ENCODE peak calls at places on chromosome 9, in seven cellular contexts. D, Y, X, V, A, N and Z are unnamed samples.

GRCh38 chr9:35791321-35791921 is at the start of gene NPR2:
- DNase-seq in A (peak), N (peak), D (peak), X (peak), Y (no peak), V (no peak), Z (no peak)

GRCh38 chr9:15936316-15936869 is 383.6 kb downstream of the CCDC171 start:
- DNase-seq in Y (no peak), N (no peak), V (no peak), D (no peak), A (peak), X (no peak), Z (no peak)

GRCh38 chr9:133844876-133845658 is 106.9 kb upstream of the SARDH start:
- DNase-seq in N (peak), Y (no peak), V (peak), A (peak), D (peak), X (no peak), Z (no peak)

GRCh38 chr9:130936285-130937117 is 2.5 kb downstream of the FIBCD1 start:
- DNase-seq in X (peak), V (no peak), Y (no peak), N (peak), D (peak), A (peak), Z (no peak)

GRCh38 chr9:113564804-113565237 is 101.3 kb downstream of the RGS3 start:
- DNase-seq in A (peak), N (no peak), D (peak), Y (no peak), V (peak), X (peak), Z (no peak)

GRCh38 chr9:137028281-137029057 is 432 bp upstream of the ABCA2 start:
- DNase-seq in A (peak), D (peak), Y (no peak), X (peak), N (peak), V (no peak), Z (no peak)

GRCh38 chr9:134005381-134005780 is 13.3 kb upstream of the VAV2 start:
- DNase-seq in V (no peak), X (no peak), N (no peak), Y (no peak), D (peak), A (no peak), Z (no peak)

GRCh38 chr9:79240774-79241173 is 331.0 kb upstream of the TLE4 start:
- DNase-seq in V (no peak), Y (no peak), D (no peak), A (no peak), X (no peak), N (no peak), Z (no peak)

GRCh38 chr9:127520941-127521918 is 69.9 kb downstream of the LRSAM1 start:
- DNase-seq in Y (no peak), X (no peak), D (peak), A (peak), N (peak), V (no peak), Z (no peak)

GRCh38 chr9:98504883-98505282 is 203.9 kb downstream of the GABBR2 start:
- DNase-seq in V (peak), D (no peak), A (no peak), Y (no peak), N (no peak), X (no peak), Z (no peak)

GRCh38 chr9:71349218-71349617 is 227.8 kb upstream of the TRPM3 start:
- DNase-seq in A (peak), X (no peak), D (no peak), V (no peak), Y (no peak), N (no peak), Z (no peak)

GRCh38 chr9:134420281-134420835 is 94.1 kb downstream of the RXRA start:
- DNase-seq in V (no peak), X (no peak), D (no peak), N (no peak), A (no peak), Y (no peak), Z (no peak)

GRCh38 chr9:127438394-127438793 is 12.8 kb downstream of the RPL12 start:
- DNase-seq in N (no peak), Y (no peak), X (no peak), A (no peak), V (no peak), D (no peak), Z (no peak)

GRCh38 chr9:137486545-137487453 is 27.7 kb upstream of the NSMF start:
- DNase-seq in N (no peak), X (no peak), A (no peak), V (no peak), Y (no peak), D (no peak), Z (no peak)

GRCh38 chr9:15755660-15756059 is 202.8 kb downstream of the CCDC171 start:
- DNase-seq in D (no peak), Y (no peak), X (no peak), A (peak), N (no peak), V (no peak), Z (no peak)

GRCh38 chr9:137416006-137416562 is 6.9 kb downstream of the EXD3 start:
- DNase-seq in N (no peak), Y (no peak), A (no peak), D (no peak), X (no peak), V (no peak), Z (no peak)

GRCh38 chr9:114888599-114888998 is 41.8 kb downstream of the TNFSF8 start:
- DNase-seq in Y (no peak), D (peak), X (no peak), A (no peak), N (no peak), V (no peak), Z (no peak)

GRCh38 chr9:85522459-85523092 is 219.2 kb downstream of the AGTPBP1 start:
- DNase-seq in A (peak), Y (no peak), X (peak), N (peak), V (no peak), D (peak), Z (peak)

GRCh38 chr9:130150779-130151381 is 21.3 kb upstream of the NCS1 start:
- DNase-seq in A (peak), V (no peak), Y (no peak), D (no peak), X (peak), N (peak), Z (no peak)

DNA sequence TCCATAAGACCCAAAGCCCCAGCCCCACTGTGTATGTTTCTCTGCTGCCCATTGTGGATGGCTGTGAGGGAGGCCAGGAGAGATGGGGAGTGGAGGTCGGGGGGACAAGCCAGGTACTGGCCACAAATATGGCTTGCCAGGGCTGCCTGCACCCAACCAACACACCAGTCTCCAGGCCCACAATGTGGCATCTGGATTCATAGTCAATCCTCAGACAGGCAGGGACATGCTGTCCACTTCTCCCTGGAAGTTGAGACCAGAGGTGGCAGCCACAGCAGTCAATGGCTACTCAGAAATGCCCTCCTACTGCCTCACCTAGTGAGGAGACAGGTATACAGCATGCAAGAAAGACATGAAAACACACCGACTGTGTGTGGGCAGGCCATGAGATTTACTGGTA is 61.2 kb upstream of the SLC25A51 start:
- DNase-seq in Y (no peak), N (no peak), V (no peak), A (no peak), X (peak), D (no peak), Z (no peak)
- H3K4me3 ChIP-seq in Y (no peak), N (no peak), V (no peak), A (no peak), X (no peak), D (no peak), Z (no peak)

GRCh38 chr9:4762889-4763521 is 22.0 kb upstream of the AK3 start:
- DNase-seq in N (peak), X (peak), D (no peak), Y (no peak), A (no peak), V (peak), Z (no peak)
- H3K4me3 ChIP-seq in N (no peak), X (no peak), D (no peak), Y (no peak), A (no peak), V (no peak), Z (no peak)

DNA sequence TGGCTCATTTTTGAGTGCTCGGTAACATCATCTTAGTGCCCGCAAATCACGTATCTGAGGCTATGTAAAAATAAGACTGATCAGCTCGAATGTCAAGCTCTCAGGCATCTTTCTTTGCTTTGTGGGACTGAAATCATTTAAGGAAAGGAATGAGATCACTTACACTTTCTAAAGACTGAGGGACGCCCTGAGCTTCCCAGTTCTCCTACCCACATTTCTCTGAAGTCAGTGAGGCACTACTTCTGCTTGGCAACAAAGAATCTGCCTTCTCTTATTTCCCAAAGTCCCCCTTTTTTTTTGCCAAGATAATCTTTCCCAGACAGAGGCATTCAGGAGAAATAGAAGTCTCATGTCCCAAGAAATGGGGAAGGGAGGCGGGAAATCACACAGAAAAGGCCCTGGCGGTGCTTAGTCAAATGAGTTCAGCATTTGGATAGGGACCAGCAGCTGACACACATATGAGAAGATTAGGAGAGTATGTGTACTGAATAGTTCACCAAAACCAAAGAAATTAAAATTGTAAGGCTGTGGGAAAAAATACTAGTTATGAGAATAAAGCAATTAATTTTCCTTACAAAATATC is 159.6 kb downstream of the MUSK start:
- DNase-seq in X (peak), A (peak), N (peak), D (no peak), Y (no peak), V (no peak), Z (no peak)
- H3K4me3 ChIP-seq in X (no peak), A (no peak), N (no peak), D (no peak), Y (no peak), V (no peak), Z (no peak)

GRCh38 chr9:34190996-34191892 is 12.4 kb downstream of the UBAP1 start:
- DNase-seq in D (no peak), A (peak), V (no peak), N (no peak), Y (no peak), X (peak), Z (no peak)

GRCh38 chr9:34187891-34188240 is 9.0 kb downstream of the UBAP1 start:
- DNase-seq in V (no peak), Y (no peak), N (no peak), X (no peak), A (no peak), D (no peak), Z (no peak)

GRCh38 chr9:34185778-34186551 is 7.1 kb downstream of the UBAP1 start:
- DNase-seq in N (peak), D (peak), A (peak), X (peak), Y (peak), V (peak), Z (no peak)
- H3K4me3 ChIP-seq in N (no peak), D (no peak), A (no peak), X (no peak), Y (no peak), V (no peak), Z (no peak)

DNA sequence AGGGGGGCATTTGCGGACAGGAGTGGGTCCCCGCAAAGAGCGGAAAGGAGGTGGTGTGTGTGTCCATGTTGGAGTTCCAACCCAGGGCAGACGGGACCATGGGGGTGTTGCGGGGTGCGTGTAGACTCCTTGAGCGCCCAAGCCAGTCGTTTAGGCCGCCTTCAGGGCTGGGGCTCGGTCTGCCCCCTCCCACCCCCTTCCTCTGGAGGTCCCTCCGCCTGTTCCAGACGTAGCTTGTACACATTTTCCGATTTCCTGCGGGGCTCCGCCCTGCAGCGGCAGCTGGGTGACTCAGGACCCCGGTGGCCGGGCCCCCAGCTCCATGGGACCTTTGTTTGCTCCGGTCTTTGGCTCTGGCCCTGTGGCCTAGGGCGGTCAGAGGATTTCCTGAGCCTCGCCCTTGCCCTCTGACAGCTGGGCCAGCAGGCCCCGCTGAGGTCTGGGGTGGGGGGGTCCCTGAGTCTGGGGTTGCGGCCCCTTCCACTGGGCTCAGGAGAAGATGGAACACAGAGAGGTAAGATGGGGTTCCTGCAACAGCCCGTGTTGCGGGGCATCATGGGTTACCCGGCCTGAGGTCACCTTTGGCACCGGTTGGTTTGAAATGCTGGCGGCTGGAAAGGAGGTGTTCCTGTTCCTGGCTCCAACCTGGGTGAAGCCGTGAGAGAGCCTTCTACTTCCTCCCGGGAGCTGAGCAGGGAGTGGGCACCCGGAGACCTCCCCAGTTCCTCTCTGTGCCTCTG is 1.5 kb downstream of the PKN3 start:
- DNase-seq in A (no peak), Y (no peak), D (no peak), V (no peak), N (no peak), X (no peak), Z (no peak)
- H3K4me3 ChIP-seq in A (no peak), Y (peak), D (no peak), V (peak), N (no peak), X (peak), Z (no peak)